ENCODE peak calls at places on chromosome 7, in nine cellular contexts. One of them, this sample, is unnamed.

GRCh38 chr7:117673839-117674238 is 194.0 kb downstream of the CFTR start:
- DNase-seq in mucosa of descending colon: no peak
- DNase-seq in heart left ventricle: no peak
- DNase-seq in thyroid gland: no peak
- DNase-seq in CD4-positive, alpha-beta T cell: no peak
- DNase-seq in stomach: no peak
- DNase-seq in spleen: no peak
- DNase-seq in ascending aorta: no peak
- DNase-seq in tibial nerve: no peak
- DNase-seq in this sample: no peak

GRCh38 chr7:55524558-55525310 is 47.6 kb downstream of the VOPP1 start:
- DNase-seq in mucosa of descending colon: no peak
- DNase-seq in heart left ventricle: no peak
- DNase-seq in thyroid gland: no peak
- DNase-seq in CD4-positive, alpha-beta T cell: no peak
- DNase-seq in stomach: peak; percentile 24
- DNase-seq in spleen: no peak
- DNase-seq in ascending aorta: no peak
- DNase-seq in tibial nerve: peak; percentile 12
- DNase-seq in this sample: no peak

GRCh38 chr7:74579800-74580685 is 77.5 kb upstream of the GTF2I start:
- DNase-seq in mucosa of descending colon: peak; percentile 86
- DNase-seq in heart left ventricle: no peak
- DNase-seq in thyroid gland: peak; percentile 94
- DNase-seq in CD4-positive, alpha-beta T cell: no peak
- DNase-seq in stomach: peak; percentile 83
- DNase-seq in spleen: no peak
- DNase-seq in ascending aorta: peak; percentile 72
- DNase-seq in tibial nerve: no peak
- DNase-seq in this sample: no peak

GRCh38 chr7:40437498-40437897 is 302.7 kb downstream of the SUGCT start:
- DNase-seq in mucosa of descending colon: no peak
- DNase-seq in heart left ventricle: no peak
- DNase-seq in thyroid gland: no peak
- DNase-seq in CD4-positive, alpha-beta T cell: no peak
- DNase-seq in stomach: no peak
- DNase-seq in spleen: no peak
- DNase-seq in ascending aorta: peak; percentile 83
- DNase-seq in tibial nerve: no peak
- DNase-seq in this sample: no peak

GRCh38 chr7:142500364-142500763 is 242.5 kb upstream of the PRSS58 start:
- DNase-seq in mucosa of descending colon: no peak
- DNase-seq in heart left ventricle: no peak
- DNase-seq in thyroid gland: no peak
- DNase-seq in CD4-positive, alpha-beta T cell: peak; percentile 42
- DNase-seq in stomach: no peak
- DNase-seq in spleen: no peak
- DNase-seq in ascending aorta: no peak
- DNase-seq in tibial nerve: no peak
- DNase-seq in this sample: no peak

GRCh38 chr7:46479680-46480079 is 558.6 kb upstream of the IGFBP3 start:
- DNase-seq in mucosa of descending colon: no peak
- DNase-seq in heart left ventricle: no peak
- DNase-seq in thyroid gland: no peak
- DNase-seq in CD4-positive, alpha-beta T cell: no peak
- DNase-seq in stomach: no peak
- DNase-seq in spleen: no peak
- DNase-seq in ascending aorta: no peak
- DNase-seq in tibial nerve: no peak
- DNase-seq in this sample: no peak

GRCh38 chr7:49866076-49866735 is 92.8 kb downstream of the VWC2 start:
- DNase-seq in mucosa of descending colon: no peak
- DNase-seq in heart left ventricle: no peak
- DNase-seq in thyroid gland: no peak
- DNase-seq in CD4-positive, alpha-beta T cell: no peak
- DNase-seq in stomach: no peak
- DNase-seq in spleen: no peak
- DNase-seq in ascending aorta: no peak
- DNase-seq in tibial nerve: no peak
- DNase-seq in this sample: no peak

GRCh38 chr7:35630573-35630972 is 64.4 kb downstream of the HERPUD2 start:
- DNase-seq in mucosa of descending colon: no peak
- DNase-seq in heart left ventricle: no peak
- DNase-seq in thyroid gland: no peak
- DNase-seq in CD4-positive, alpha-beta T cell: no peak
- DNase-seq in stomach: no peak
- DNase-seq in spleen: no peak
- DNase-seq in ascending aorta: no peak
- DNase-seq in tibial nerve: no peak
- DNase-seq in this sample: no peak

GRCh38 chr7:150657526-150657925 is 25.3 kb upstream of the GIMAP6 start:
- DNase-seq in mucosa of descending colon: no peak
- DNase-seq in heart left ventricle: no peak
- DNase-seq in thyroid gland: no peak
- DNase-seq in CD4-positive, alpha-beta T cell: no peak
- DNase-seq in stomach: no peak
- DNase-seq in spleen: no peak
- DNase-seq in ascending aorta: no peak
- DNase-seq in tibial nerve: no peak
- DNase-seq in this sample: no peak

GRCh38 chr7:84637568-84638338 is 443.2 kb upstream of the SEMA3A start:
- DNase-seq in mucosa of descending colon: peak; percentile 8
- DNase-seq in heart left ventricle: no peak
- DNase-seq in thyroid gland: peak; percentile 16
- DNase-seq in CD4-positive, alpha-beta T cell: no peak
- DNase-seq in stomach: no peak
- DNase-seq in spleen: peak; percentile 47
- DNase-seq in ascending aorta: no peak
- DNase-seq in tibial nerve: no peak
- DNase-seq in this sample: no peak

GRCh38 chr7:151080091-151080521 is 503 bp downstream of the FASTK start:
- DNase-seq in mucosa of descending colon: no peak
- DNase-seq in heart left ventricle: no peak
- DNase-seq in thyroid gland: peak; percentile 15
- DNase-seq in CD4-positive, alpha-beta T cell: no peak
- DNase-seq in stomach: no peak
- DNase-seq in spleen: no peak
- DNase-seq in ascending aorta: no peak
- DNase-seq in tibial nerve: no peak
- DNase-seq in this sample: no peak

GRCh38 chr7:152335900-152336571 is 99.8 kb downstream of the KMT2C start:
- DNase-seq in mucosa of descending colon: no peak
- DNase-seq in heart left ventricle: no peak
- DNase-seq in thyroid gland: no peak
- DNase-seq in CD4-positive, alpha-beta T cell: no peak
- DNase-seq in stomach: no peak
- DNase-seq in spleen: no peak
- DNase-seq in ascending aorta: no peak
- DNase-seq in tibial nerve: no peak
- DNase-seq in this sample: no peak

GRCh38 chr7:33904680-33905388 is 505 bp upstream of the BMPER start:
- DNase-seq in mucosa of descending colon: peak; percentile 45
- DNase-seq in heart left ventricle: no peak
- DNase-seq in thyroid gland: peak; percentile 30
- DNase-seq in CD4-positive, alpha-beta T cell: no peak
- DNase-seq in stomach: peak; percentile 40
- DNase-seq in spleen: peak; percentile 79
- DNase-seq in ascending aorta: no peak
- DNase-seq in tibial nerve: no peak
- DNase-seq in this sample: no peak
- TF ChIP-seq CTCF in mucosa of descending colon: no peak
- TF ChIP-seq CTCF in heart left ventricle: no peak
- TF ChIP-seq CTCF in thyroid gland: no peak
- TF ChIP-seq CTCF in CD4-positive, alpha-beta T cell: no peak
- TF ChIP-seq CTCF in stomach: no peak
- TF ChIP-seq CTCF in spleen: no peak
- TF ChIP-seq CTCF in ascending aorta: no peak
- TF ChIP-seq CTCF in tibial nerve: peak; percentile 17
- TF ChIP-seq CTCF in this sample: no peak

GRCh38 chr7:11548532-11548931 is 283.5 kb downstream of the THSD7A start:
- DNase-seq in mucosa of descending colon: no peak
- DNase-seq in heart left ventricle: no peak
- DNase-seq in thyroid gland: no peak
- DNase-seq in CD4-positive, alpha-beta T cell: no peak
- DNase-seq in stomach: no peak
- DNase-seq in spleen: no peak
- DNase-seq in ascending aorta: no peak
- DNase-seq in tibial nerve: no peak
- DNase-seq in this sample: no peak
- H3K9me3 ChIP-seq in mucosa of descending colon: no peaks in the 10 kb centered on the region
- H3K9me3 ChIP-seq in heart left ventricle: peaks cover 18% of the 10 kb centered on the region
- H3K9me3 ChIP-seq in thyroid gland: no peaks in the 10 kb centered on the region
- H3K9me3 ChIP-seq in CD4-positive, alpha-beta T cell: no peaks in the 10 kb centered on the region
- H3K9me3 ChIP-seq in stomach: no peaks in the 10 kb centered on the region
- H3K9me3 ChIP-seq in spleen: peaks cover 38% of the 10 kb centered on the region
- H3K9me3 ChIP-seq in ascending aorta: no peaks in the 10 kb centered on the region
- H3K9me3 ChIP-seq in tibial nerve: no peaks in the 10 kb centered on the region
- H3K9me3 ChIP-seq in this sample: no peaks in the 10 kb centered on the region

GRCh38 chr7:98670186-98670585 is 53.1 kb downstream of the NPTX2 start:
- DNase-seq in mucosa of descending colon: no peak
- DNase-seq in heart left ventricle: no peak
- DNase-seq in thyroid gland: no peak
- DNase-seq in CD4-positive, alpha-beta T cell: no peak
- DNase-seq in stomach: no peak
- DNase-seq in spleen: no peak
- DNase-seq in ascending aorta: no peak
- DNase-seq in tibial nerve: no peak
- DNase-seq in this sample: no peak
- TF ChIP-seq CTCF in mucosa of descending colon: no peak
- TF ChIP-seq CTCF in heart left ventricle: no peak
- TF ChIP-seq CTCF in thyroid gland: no peak
- TF ChIP-seq CTCF in CD4-positive, alpha-beta T cell: no peak
- TF ChIP-seq CTCF in stomach: no peak
- TF ChIP-seq CTCF in spleen: no peak
- TF ChIP-seq CTCF in ascending aorta: no peak
- TF ChIP-seq CTCF in tibial nerve: no peak
- TF ChIP-seq CTCF in this sample: no peak

DNA sequence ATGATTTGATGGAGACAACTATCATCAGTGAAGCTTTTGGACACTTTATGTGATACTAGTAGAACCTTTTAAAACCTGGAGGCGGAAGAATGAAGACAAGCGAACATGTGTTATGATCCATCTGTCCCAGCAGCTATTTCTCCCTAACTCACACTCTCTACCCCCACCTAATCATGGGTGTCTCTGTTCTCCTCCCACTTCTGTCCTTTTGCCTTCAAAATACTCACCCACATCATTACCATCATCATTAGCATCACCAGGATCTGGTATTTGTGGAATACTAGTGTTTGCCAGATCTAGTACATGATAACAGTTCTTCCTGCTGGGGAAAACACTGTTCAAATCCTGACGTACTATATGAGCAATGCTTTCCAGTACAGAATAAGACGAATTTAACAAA is 287.7 kb downstream of the DOCK4 start:
- DNase-seq in mucosa of descending colon: no peak
- DNase-seq in heart left ventricle: no peak
- DNase-seq in thyroid gland: no peak
- DNase-seq in CD4-positive, alpha-beta T cell: no peak
- DNase-seq in stomach: no peak
- DNase-seq in spleen: no peak
- DNase-seq in ascending aorta: no peak
- DNase-seq in tibial nerve: no peak
- DNase-seq in this sample: no peak
- H3K9me3 ChIP-seq in mucosa of descending colon: no peaks in the 10 kb centered on the region
- H3K9me3 ChIP-seq in heart left ventricle: no peaks in the 10 kb centered on the region
- H3K9me3 ChIP-seq in thyroid gland: no peaks in the 10 kb centered on the region
- H3K9me3 ChIP-seq in CD4-positive, alpha-beta T cell: no peaks in the 10 kb centered on the region
- H3K9me3 ChIP-seq in stomach: no peaks in the 10 kb centered on the region
- H3K9me3 ChIP-seq in spleen: no peaks in the 10 kb centered on the region
- H3K9me3 ChIP-seq in ascending aorta: no peaks in the 10 kb centered on the region
- H3K9me3 ChIP-seq in tibial nerve: no peaks in the 10 kb centered on the region
- H3K9me3 ChIP-seq in this sample: no peaks in the 10 kb centered on the region

GRCh38 chr7:133207687-133208086 is 45.2 kb upstream of the EXOC4 start:
- DNase-seq in mucosa of descending colon: no peak
- DNase-seq in heart left ventricle: no peak
- DNase-seq in thyroid gland: no peak
- DNase-seq in CD4-positive, alpha-beta T cell: no peak
- DNase-seq in stomach: no peak
- DNase-seq in spleen: no peak
- DNase-seq in ascending aorta: no peak
- DNase-seq in tibial nerve: no peak
- DNase-seq in this sample: no peak
- TF ChIP-seq CTCF in mucosa of descending colon: no peak
- TF ChIP-seq CTCF in heart left ventricle: no peak
- TF ChIP-seq CTCF in thyroid gland: no peak
- TF ChIP-seq CTCF in CD4-positive, alpha-beta T cell: no peak
- TF ChIP-seq CTCF in stomach: no peak
- TF ChIP-seq CTCF in spleen: no peak
- TF ChIP-seq CTCF in ascending aorta: no peak
- TF ChIP-seq CTCF in tibial nerve: no peak
- TF ChIP-seq CTCF in this sample: no peak

GRCh38 chr7:158559356-158559755 is 28.3 kb downstream of the PTPRN2 start:
- DNase-seq in mucosa of descending colon: no peak
- DNase-seq in heart left ventricle: no peak
- DNase-seq in thyroid gland: no peak
- DNase-seq in CD4-positive, alpha-beta T cell: no peak
- DNase-seq in stomach: no peak
- DNase-seq in spleen: no peak
- DNase-seq in ascending aorta: no peak
- DNase-seq in tibial nerve: no peak
- DNase-seq in this sample: no peak
- H3K9me3 ChIP-seq in mucosa of descending colon: no peaks in the 10 kb centered on the region
- H3K9me3 ChIP-seq in heart left ventricle: no peaks in the 10 kb centered on the region
- H3K9me3 ChIP-seq in thyroid gland: no peaks in the 10 kb centered on the region
- H3K9me3 ChIP-seq in CD4-positive, alpha-beta T cell: no peaks in the 10 kb centered on the region
- H3K9me3 ChIP-seq in stomach: no peaks in the 10 kb centered on the region
- H3K9me3 ChIP-seq in spleen: no peaks in the 10 kb centered on the region
- H3K9me3 ChIP-seq in ascending aorta: no peaks in the 10 kb centered on the region
- H3K9me3 ChIP-seq in tibial nerve: no peaks in the 10 kb centered on the region
- H3K9me3 ChIP-seq in this sample: no peaks in the 10 kb centered on the region

DNA sequence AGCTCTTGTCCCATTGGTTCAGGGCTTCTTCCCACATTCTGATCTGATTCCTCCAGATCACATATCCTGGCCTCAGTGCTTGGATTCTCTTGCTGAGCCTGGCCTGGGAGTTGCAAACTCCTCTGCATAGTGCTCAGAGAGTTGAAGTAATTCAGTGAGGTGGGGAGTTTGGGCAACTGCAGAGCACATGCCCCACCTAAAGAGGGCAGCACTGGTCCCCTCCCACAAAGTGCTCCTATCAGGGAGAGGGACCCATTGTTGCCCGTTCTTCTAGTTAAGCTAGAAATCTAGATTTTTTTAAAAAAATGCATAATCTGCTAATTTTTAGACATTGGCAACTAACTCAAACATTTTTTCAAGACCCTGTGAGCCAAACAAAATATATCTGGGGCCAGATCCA is 45.1 kb downstream of the CHN2 start:
- DNase-seq in mucosa of descending colon: no peak
- DNase-seq in heart left ventricle: no peak
- DNase-seq in thyroid gland: no peak
- DNase-seq in CD4-positive, alpha-beta T cell: no peak
- DNase-seq in stomach: no peak
- DNase-seq in spleen: no peak
- DNase-seq in ascending aorta: no peak
- DNase-seq in tibial nerve: no peak
- DNase-seq in this sample: no peak
- TF ChIP-seq CTCF in mucosa of descending colon: peak; percentile 44
- TF ChIP-seq CTCF in heart left ventricle: no peak
- TF ChIP-seq CTCF in thyroid gland: no peak
- TF ChIP-seq CTCF in CD4-positive, alpha-beta T cell: peak; percentile 10
- TF ChIP-seq CTCF in stomach: peak; percentile 22
- TF ChIP-seq CTCF in spleen: no peak
- TF ChIP-seq CTCF in ascending aorta: no peak
- TF ChIP-seq CTCF in tibial nerve: no peak
- TF ChIP-seq CTCF in this sample: peak; percentile 34

GRCh38 chr7:157997991-157998505 is 589.6 kb downstream of the PTPRN2 start:
- DNase-seq in mucosa of descending colon: no peak
- DNase-seq in heart left ventricle: no peak
- DNase-seq in thyroid gland: no peak
- DNase-seq in CD4-positive, alpha-beta T cell: no peak
- DNase-seq in stomach: no peak
- DNase-seq in spleen: peak; percentile 58
- DNase-seq in ascending aorta: no peak
- DNase-seq in tibial nerve: no peak
- DNase-seq in this sample: no peak
- H3K9me3 ChIP-seq in mucosa of descending colon: no peaks in the 10 kb centered on the region
- H3K9me3 ChIP-seq in heart left ventricle: no peaks in the 10 kb centered on the region
- H3K9me3 ChIP-seq in thyroid gland: no peaks in the 10 kb centered on the region
- H3K9me3 ChIP-seq in CD4-positive, alpha-beta T cell: no peaks in the 10 kb centered on the region
- H3K9me3 ChIP-seq in stomach: peaks cover 7% of the 10 kb centered on the region
- H3K9me3 ChIP-seq in spleen: peaks cover 11% of the 10 kb centered on the region
- H3K9me3 ChIP-seq in ascending aorta: no peaks in the 10 kb centered on the region
- H3K9me3 ChIP-seq in tibial nerve: no peaks in the 10 kb centered on the region
- H3K9me3 ChIP-seq in this sample: no peaks in the 10 kb centered on the region

This sample was measured in CD8-positive, alpha-beta T cell.